ENCODE peak calls at places on chromosomes 4 and X, in five cellular contexts. D, W, U, G and I are unnamed samples.
A peak's percentile ranks its signal among the peaks of the same experiment; 100 is the strongest.

GRCh38 chrX:38271154-38271716 is 50.6 kb upstream of the SRPX start:
- DNase-seq in D (no peak), W (peak; percentile 59), U (no peak), G (no peak), I (peak; percentile 15)

GRCh38 chr4:59247032-59247431 is 1953.1 kb upstream of the ADGRL3 start:
- DNase-seq in D (no peak), W (no peak), U (no peak), G (no peak), I (no peak)

GRCh38 chr4:73976217-73976616 is 5.6 kb downstream of the PF4 start:
- DNase-seq in D (no peak), W (no peak), U (no peak), G (no peak), I (no peak)

GRCh38 chrX:15349046-15349445 is 13.7 kb upstream of the PIGA start:
- DNase-seq in D (no peak), W (no peak), U (peak; percentile 79), G (peak; percentile 48), I (peak; percentile 23)

GRCh38 chrX:118271770-118272169 is 74.1 kb upstream of the WDR44 start:
- DNase-seq in D (no peak), W (no peak), U (peak; percentile 4), G (no peak), I (no peak)

GRCh38 chrX:53188763-53189162 is 36.2 kb downstream of the KDM5C start:
- DNase-seq in D (no peak), W (peak; percentile 45), U (peak; percentile 18), G (no peak), I (no peak)

GRCh38 chr4:111879539-111879938 is 265.7 kb upstream of the FAM241A start:
- DNase-seq in D (no peak), W (peak; percentile 5), U (no peak), G (no peak), I (no peak)

GRCh38 chrX:154044045-154044444 is 24.3 kb upstream of the IRAK1 start:
- DNase-seq in D (no peak), W (no peak), U (no peak), G (no peak), I (no peak)

GRCh38 chr4:186068581-186069402 is at the start of gene TLR3:
- DNase-seq in D (no peak), W (no peak), U (peak; percentile 49), G (no peak), I (no peak)

GRCh38 chrX:42809569-42809968 is 31.6 kb upstream of the PPP1R2C start:
- DNase-seq in D (no peak), W (no peak), U (no peak), G (no peak), I (no peak)

GRCh38 chrX:39705299-39705698 is 392.5 kb downstream of the BCOR start:
- DNase-seq in D (no peak), W (no peak), U (peak; percentile 91), G (no peak), I (no peak)

GRCh38 chrX:102711872-102712215 is 404 bp upstream of the GPRASP2 start:
- DNase-seq in D (no peak), W (no peak), U (no peak), G (no peak), I (no peak)

GRCh38 chrX:46710425-46710824 is 48.5 kb downstream of the SLC9A7 start:
- DNase-seq in D (no peak), W (no peak), U (peak; percentile 11), G (no peak), I (no peak)

GRCh38 chr4:73740353-73740778 is at the start of gene CXCL8:
- DNase-seq in D (no peak), W (no peak), U (peak; percentile 88), G (no peak), I (no peak)

GRCh38 chr4:77012726-77013125 is 63.1 kb downstream of the CCNI start:
- DNase-seq in D (no peak), W (no peak), U (no peak), G (no peak), I (no peak)

GRCh38 chr4:179626687-179627086 is 2184.4 kb upstream of the AGA start:
- DNase-seq in D (no peak), W (no peak), U (no peak), G (no peak), I (no peak)
- TF ChIP-seq CTCF in D (no peak), W (no peak), U (no peak), G (no peak), I (no peak)

DNA sequence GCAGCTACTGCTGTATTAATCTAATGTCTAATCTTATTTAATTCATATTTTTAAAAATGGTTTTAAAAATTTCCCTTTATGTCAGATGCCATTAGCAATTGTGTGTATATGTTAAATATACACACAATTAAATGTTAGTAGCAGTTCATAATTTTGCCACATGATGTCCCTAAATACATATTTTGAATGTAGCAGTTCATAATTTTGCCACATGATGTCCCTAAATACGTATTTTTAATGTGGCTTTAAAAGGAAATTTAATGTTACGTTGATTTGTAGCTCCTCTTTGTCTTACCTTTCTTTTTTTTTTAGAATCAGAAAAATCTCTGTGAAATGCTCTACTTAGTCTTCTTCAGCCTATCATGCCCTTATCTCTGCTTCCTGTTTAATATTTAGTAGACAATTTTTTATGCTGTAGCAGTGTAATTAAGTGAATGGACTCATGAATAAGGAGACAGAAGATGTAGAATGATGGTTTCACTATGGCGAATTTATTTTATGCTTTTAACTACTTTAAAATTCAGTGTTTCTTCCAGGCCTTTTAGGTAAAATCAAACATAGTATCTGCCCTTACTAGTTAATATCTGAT is 26.1 kb downstream of the RBM46 start:
- DNase-seq in D (no peak), W (peak; percentile 2), U (peak; percentile 67), G (no peak), I (no peak)
- TF ChIP-seq CTCF in D (peak; percentile 48), W (peak; percentile 66), U (peak; percentile 79), G (peak; percentile 81), I (peak; percentile 60)

GRCh38 chrX:19332983-19333382 is 10.7 kb upstream of the PDHA1 start:
- DNase-seq in D (no peak), W (no peak), U (peak; percentile 30), G (no peak), I (no peak)

GRCh38 chrX:19334945-19335626 is 8.6 kb upstream of the PDHA1 start:
- DNase-seq in D (no peak), W (peak; percentile 15), U (peak; percentile 50), G (no peak), I (peak; percentile 40)
- TF ChIP-seq CTCF in D (no peak), W (peak; percentile 77), U (peak; percentile 39), G (peak; percentile 57), I (peak; percentile 29)

GRCh38 chrX:137430984-137431475 is 134.9 kb upstream of the ZIC3 start:
- DNase-seq in D (no peak), W (no peak), U (no peak), G (no peak), I (no peak)

GRCh38 chrX:137430301-137430700 is 135.6 kb upstream of the ZIC3 start:
- DNase-seq in D (no peak), W (no peak), U (no peak), G (no peak), I (no peak)

GRCh38 chrX:137428777-137429564 is 137.0 kb upstream of the ZIC3 start:
- DNase-seq in D (no peak), W (no peak), U (no peak), G (no peak), I (no peak)

GRCh38 chrX:137431693-137432488 is 134.0 kb upstream of the ZIC3 start:
- DNase-seq in D (no peak), W (no peak), U (no peak), G (no peak), I (no peak)

DNA sequence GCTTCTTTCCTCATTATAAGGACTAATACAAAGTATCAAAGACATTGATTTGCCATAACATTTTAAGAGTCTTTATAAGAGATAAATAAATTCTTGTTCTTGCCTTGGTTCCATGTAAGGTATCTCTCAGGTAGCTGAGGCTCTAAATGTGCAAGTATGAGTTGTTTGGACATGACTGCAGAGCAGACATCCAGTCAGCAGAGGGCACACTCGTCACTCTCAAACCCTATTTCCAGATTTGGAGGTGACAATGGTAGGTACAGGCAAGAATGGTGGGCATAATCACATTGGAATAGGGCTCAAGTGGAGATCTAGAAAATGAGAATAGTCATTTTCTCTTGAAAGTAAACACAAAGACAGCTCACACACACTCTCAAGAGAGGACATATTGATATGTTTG is 133.3 kb upstream of the ZIC3 start:
- DNase-seq in D (no peak), W (no peak), U (no peak), G (no peak), I (no peak)
- TF ChIP-seq CTCF in D (no peak), W (peak; percentile 58), U (no peak), G (peak; percentile 62), I (peak; percentile 48)

DNA sequence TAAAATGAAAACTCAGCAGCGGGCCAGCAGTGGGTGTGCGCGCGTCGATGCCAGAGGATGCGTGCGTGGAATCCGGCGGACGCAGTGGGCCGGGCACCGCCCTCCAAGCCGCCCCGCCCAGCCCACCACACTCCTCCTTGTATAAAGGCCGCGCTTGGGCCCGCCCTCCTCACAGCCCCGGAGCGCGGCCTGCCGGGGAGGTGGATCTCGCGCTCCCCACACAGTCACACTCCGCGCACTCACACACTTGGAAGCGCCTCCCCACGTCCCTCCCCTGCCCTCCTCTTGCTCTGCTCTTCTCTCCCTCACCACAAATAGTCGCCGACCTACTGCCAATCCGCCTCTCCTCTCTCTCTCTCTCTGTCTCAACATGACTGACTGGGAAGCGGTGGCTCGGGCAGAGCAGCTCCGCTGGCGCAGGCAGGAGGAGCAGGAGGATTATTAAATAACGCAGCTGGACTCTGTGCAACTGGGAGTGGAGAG is at the start of gene CCSER1:
- DNase-seq in D (peak; percentile 25), W (no peak), U (peak; percentile 7), G (peak; percentile 52), I (peak; percentile 48)
- TF ChIP-seq CTCF in D (no peak), W (no peak), U (no peak), G (no peak), I (no peak)

GRCh38 chr4:94757192-94758140 is at the start of gene BMPR1B:
- DNase-seq in D (no peak), W (no peak), U (peak; percentile 66), G (peak; percentile 42), I (peak; percentile 13)
- TF ChIP-seq CTCF in D (no peak), W (no peak), U (no peak), G (no peak), I (no peak)

DNA sequence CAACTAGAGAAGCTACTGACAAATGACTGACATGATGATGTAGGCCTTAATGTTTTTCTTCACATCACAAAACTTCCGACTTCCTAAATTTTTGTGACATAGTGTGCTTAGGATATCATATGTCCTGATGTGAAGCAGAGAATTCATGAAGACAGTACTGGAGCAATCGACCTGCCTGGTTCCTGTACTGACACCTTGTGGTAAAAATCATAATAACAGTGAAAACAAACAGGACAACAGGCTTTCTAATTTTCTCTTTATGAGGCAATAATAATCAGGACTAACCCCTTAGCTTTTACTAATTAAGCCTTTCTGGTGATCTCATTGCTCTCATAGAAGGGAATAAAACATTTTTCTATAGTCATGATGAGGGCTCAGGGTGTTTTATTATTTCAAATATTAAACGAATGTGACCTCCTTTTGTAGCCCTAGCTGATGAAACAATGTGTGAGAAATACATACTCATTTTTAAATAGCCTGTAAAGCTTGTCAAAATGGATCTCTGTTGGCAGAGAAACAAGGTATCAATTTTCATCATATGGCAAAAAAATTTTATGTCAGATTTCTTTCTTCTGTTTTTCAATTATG is 158.4 kb downstream of the TENT5D start:
- DNase-seq in D (no peak), W (no peak), U (peak; percentile 33), G (no peak), I (peak; percentile 13)
- TF ChIP-seq CTCF in D (peak; percentile 51), W (peak; percentile 60), U (peak; percentile 61), G (peak; percentile 59), I (peak; percentile 27)